ENCODE peak calls at places on chromosome 17, in five cellular contexts. One of them, this sample, is unnamed.

GRCh38 chr17:16945141-16945493 is 26.8 kb downstream of the TNFRSF13B start:
- DNase-seq in left ventricle myocardium inferior: no peak
- DNase-seq in thoracic aorta: no peak
- DNase-seq in NCI-H146: no peak
- DNase-seq in naive B cell: no peak
- DNase-seq in this sample: no peak

GRCh38 chr17:75109407-75110236 is at the start of gene ARMC7:
- DNase-seq in thoracic aorta: peak; percentile 32
- DNase-seq in naive B cell: peak; percentile 91
- DNase-seq in left ventricle myocardium inferior: peak; percentile 91
- DNase-seq in NCI-H146: peak; percentile 88
- DNase-seq in this sample: peak; percentile 81

GRCh38 chr17:45093444-45094110 is 32.5 kb downstream of the NMT1 start:
- DNase-seq in left ventricle myocardium inferior: peak; percentile 43
- DNase-seq in NCI-H146: no peak
- DNase-seq in naive B cell: no peak
- DNase-seq in thoracic aorta: no peak
- DNase-seq in this sample: no peak

GRCh38 chr17:58247511-58248363 is 9.4 kb downstream of the LPO start:
- DNase-seq in NCI-H146: no peak
- DNase-seq in naive B cell: no peak
- DNase-seq in left ventricle myocardium inferior: no peak
- DNase-seq in thoracic aorta: no peak
- DNase-seq in this sample: no peak

GRCh38 chr17:17783825-17784598 is 52.8 kb downstream of the SREBF1 start:
- DNase-seq in thoracic aorta: no peak
- DNase-seq in naive B cell: peak; percentile 78
- DNase-seq in NCI-H146: peak; percentile 69
- DNase-seq in left ventricle myocardium inferior: peak; percentile 66
- DNase-seq in this sample: peak; percentile 41

GRCh38 chr17:82787081-82787848 is 35.4 kb downstream of the TBCD start:
- DNase-seq in thoracic aorta: no peak
- DNase-seq in NCI-H146: no peak
- DNase-seq in left ventricle myocardium inferior: no peak
- DNase-seq in naive B cell: no peak
- DNase-seq in this sample: no peak

GRCh38 chr17:74453665-74454196 is 12.7 kb upstream of the CD300A start:
- DNase-seq in thoracic aorta: no peak
- DNase-seq in naive B cell: no peak
- DNase-seq in left ventricle myocardium inferior: no peak
- DNase-seq in NCI-H146: peak; percentile 57
- DNase-seq in this sample: no peak

GRCh38 chr17:58301504-58302150 is 20.9 kb upstream of the MPO start:
- DNase-seq in NCI-H146: no peak
- DNase-seq in left ventricle myocardium inferior: no peak
- DNase-seq in thoracic aorta: no peak
- DNase-seq in naive B cell: no peak
- DNase-seq in this sample: no peak

GRCh38 chr17:48613862-48614694 is 1.0 kb downstream of the HOXB8 start:
- DNase-seq in thoracic aorta: no peak
- DNase-seq in NCI-H146: no peak
- DNase-seq in left ventricle myocardium inferior: no peak
- DNase-seq in naive B cell: no peak
- DNase-seq in this sample: no peak

GRCh38 chr17:48001187-48001586 is 30.3 kb downstream of the CDK5RAP3 start:
- DNase-seq in NCI-H146: no peak
- DNase-seq in thoracic aorta: no peak
- DNase-seq in naive B cell: no peak
- DNase-seq in left ventricle myocardium inferior: no peak
- DNase-seq in this sample: no peak

GRCh38 chr17:69141802-69142472 is at the start of gene ABCA6:
- DNase-seq in NCI-H146: no peak
- DNase-seq in thoracic aorta: no peak
- DNase-seq in left ventricle myocardium inferior: no peak
- DNase-seq in naive B cell: no peak
- DNase-seq in this sample: no peak

GRCh38 chr17:44781553-44782348 is 23.0 kb downstream of the ADAM11 start:
- DNase-seq in left ventricle myocardium inferior: peak; percentile 60
- DNase-seq in naive B cell: no peak
- DNase-seq in thoracic aorta: no peak
- DNase-seq in NCI-H146: no peak
- DNase-seq in this sample: no peak

GRCh38 chr17:31808521-31808920 is 50.5 kb downstream of the COPRS start:
- DNase-seq in left ventricle myocardium inferior: no peak
- DNase-seq in naive B cell: no peak
- DNase-seq in thoracic aorta: no peak
- DNase-seq in NCI-H146: no peak
- DNase-seq in this sample: no peak

GRCh38 chr17:68613739-68614298 is 12.7 kb upstream of the FAM20A start:
- DNase-seq in thoracic aorta: no peak
- DNase-seq in naive B cell: no peak
- DNase-seq in left ventricle myocardium inferior: no peak
- DNase-seq in NCI-H146: peak; percentile 46
- DNase-seq in this sample: no peak

GRCh38 chr17:29622337-29623282 is at the start of gene CORO6:
- DNase-seq in NCI-H146: peak; percentile 82
- DNase-seq in naive B cell: peak; percentile 58
- DNase-seq in left ventricle myocardium inferior: peak; percentile 70
- DNase-seq in thoracic aorta: no peak
- DNase-seq in this sample: peak; percentile 61

GRCh38 chr17:66304304-66305174 is 2.1 kb downstream of the PRKCA start:
- DNase-seq in thoracic aorta: no peak
- DNase-seq in left ventricle myocardium inferior: no peak
- DNase-seq in naive B cell: no peak
- DNase-seq in NCI-H146: no peak
- DNase-seq in this sample: no peak

GRCh38 chr17:69030145-69030544 is 30.6 kb downstream of the ABCA9 start:
- DNase-seq in NCI-H146: no peak
- DNase-seq in thoracic aorta: no peak
- DNase-seq in naive B cell: no peak
- DNase-seq in left ventricle myocardium inferior: no peak
- DNase-seq in this sample: no peak

GRCh38 chr17:16415031-16415924 is at the start of gene TRPV2:
- DNase-seq in NCI-H146: peak; percentile 45
- DNase-seq in naive B cell: peak; percentile 46
- DNase-seq in left ventricle myocardium inferior: peak; percentile 56
- DNase-seq in thoracic aorta: no peak
- DNase-seq in this sample: peak; percentile 38

GRCh38 chr17:18889658-18890057 is 31.7 kb downstream of the PRPSAP2 start:
- DNase-seq in naive B cell: no peak
- DNase-seq in NCI-H146: no peak
- DNase-seq in left ventricle myocardium inferior: no peak
- DNase-seq in thoracic aorta: no peak
- DNase-seq in this sample: no peak

GRCh38 chr17:76048711-76049110 is 21.6 kb upstream of the EVPL start:
- DNase-seq in thoracic aorta: no peak
- DNase-seq in left ventricle myocardium inferior: no peak
- DNase-seq in NCI-H146: no peak
- DNase-seq in naive B cell: no peak
- DNase-seq in this sample: peak; percentile 53

GRCh38 chr17:40176409-40177110 is 710 bp upstream of the RAPGEFL1 start:
- DNase-seq in thoracic aorta: no peak
- DNase-seq in NCI-H146: peak; percentile 39
- DNase-seq in left ventricle myocardium inferior: no peak
- DNase-seq in naive B cell: no peak
- DNase-seq in this sample: no peak

GRCh38 chr17:60106377-60107059 is 27.8 kb upstream of the HEATR6 start:
- DNase-seq in NCI-H146: no peak
- DNase-seq in thoracic aorta: no peak
- DNase-seq in left ventricle myocardium inferior: no peak
- DNase-seq in naive B cell: no peak
- DNase-seq in this sample: no peak

GRCh38 chr17:37698132-37698615 is 46.7 kb downstream of the HNF1B start:
- DNase-seq in left ventricle myocardium inferior: no peak
- DNase-seq in NCI-H146: no peak
- DNase-seq in naive B cell: no peak
- DNase-seq in thoracic aorta: no peak
- DNase-seq in this sample: no peak

GRCh38 chr17:29190808-29191207 is 10.6 kb upstream of the MYO18A start:
- DNase-seq in left ventricle myocardium inferior: no peak
- DNase-seq in NCI-H146: no peak
- DNase-seq in naive B cell: no peak
- DNase-seq in thoracic aorta: no peak
- DNase-seq in this sample: no peak